ENCODE peak calls at places on chromosomes 2 and 18, in ten cellular contexts. One of them, this sample, is unnamed.

GRCh38 chr2:86480105-86480504 is 38.9 kb downstream of the KDM3A start:
- DNase-seq in OCI-LY7: no peak
- DNase-seq in spleen: no peak
- DNase-seq in stimulated activated CD4-positive, alpha-beta T cell treated with anti-CD3 and anti-CD28 coated beads, Interleukin-2, amount 100 ng/mL, for 48 hours: no peak
- DNase-seq in sigmoid colon: peak
- DNase-seq in NCI-H2227 treated with DMSO at 0.1 percent for 48 hours: no peak
- DNase-seq in stimulated activated CD8-positive, alpha-beta memory T cell treated with anti-CD3 and anti-CD28 coated beads, Interleukin-15, amount 100 ng/mL, for 1 hour: no peak
- DNase-seq in NCI-H2171: no peak
- DNase-seq in AML-193: no peak
- DNase-seq in psoas muscle: no peak
- DNase-seq in this sample: no peak

GRCh38 chr2:19607400-19607799 is 249.0 kb upstream of the OSR1 start:
- DNase-seq in OCI-LY7: no peak
- DNase-seq in stimulated activated CD8-positive, alpha-beta memory T cell treated with anti-CD3 and anti-CD28 coated beads, Interleukin-15, amount 100 ng/mL, for 1 hour: no peak
- DNase-seq in NCI-H2227 treated with DMSO at 0.1 percent for 48 hours: no peak
- DNase-seq in NCI-H2171: no peak
- DNase-seq in sigmoid colon: no peak
- DNase-seq in spleen: no peak
- DNase-seq in stimulated activated CD4-positive, alpha-beta T cell treated with anti-CD3 and anti-CD28 coated beads, Interleukin-2, amount 100 ng/mL, for 48 hours: no peak
- DNase-seq in psoas muscle: no peak
- DNase-seq in AML-193: no peak
- DNase-seq in this sample: no peak

GRCh38 chr2:238099709-238100048 is 461 bp upstream of the ESPNL start:
- DNase-seq in NCI-H2227 treated with DMSO at 0.1 percent for 48 hours: no peak
- DNase-seq in stimulated activated CD4-positive, alpha-beta T cell treated with anti-CD3 and anti-CD28 coated beads, Interleukin-2, amount 100 ng/mL, for 48 hours: no peak
- DNase-seq in AML-193: no peak
- DNase-seq in stimulated activated CD8-positive, alpha-beta memory T cell treated with anti-CD3 and anti-CD28 coated beads, Interleukin-15, amount 100 ng/mL, for 1 hour: no peak
- DNase-seq in NCI-H2171: no peak
- DNase-seq in sigmoid colon: peak
- DNase-seq in spleen: no peak
- DNase-seq in psoas muscle: peak
- DNase-seq in OCI-LY7: no peak
- DNase-seq in this sample: no peak

GRCh38 chr2:31813016-31813415 is 197.8 kb downstream of the MEMO1 start:
- DNase-seq in AML-193: no peak
- DNase-seq in OCI-LY7: no peak
- DNase-seq in spleen: no peak
- DNase-seq in NCI-H2227 treated with DMSO at 0.1 percent for 48 hours: no peak
- DNase-seq in NCI-H2171: no peak
- DNase-seq in psoas muscle: no peak
- DNase-seq in stimulated activated CD8-positive, alpha-beta memory T cell treated with anti-CD3 and anti-CD28 coated beads, Interleukin-15, amount 100 ng/mL, for 1 hour: no peak
- DNase-seq in sigmoid colon: no peak
- DNase-seq in stimulated activated CD4-positive, alpha-beta T cell treated with anti-CD3 and anti-CD28 coated beads, Interleukin-2, amount 100 ng/mL, for 48 hours: no peak
- DNase-seq in this sample: no peak

GRCh38 chr2:176099159-176099736 is 347 bp upstream of the HOXD12 start:
- DNase-seq in NCI-H2171: no peak
- DNase-seq in stimulated activated CD4-positive, alpha-beta T cell treated with anti-CD3 and anti-CD28 coated beads, Interleukin-2, amount 100 ng/mL, for 48 hours: no peak
- DNase-seq in OCI-LY7: no peak
- DNase-seq in stimulated activated CD8-positive, alpha-beta memory T cell treated with anti-CD3 and anti-CD28 coated beads, Interleukin-15, amount 100 ng/mL, for 1 hour: no peak
- DNase-seq in AML-193: no peak
- DNase-seq in sigmoid colon: peak
- DNase-seq in NCI-H2227 treated with DMSO at 0.1 percent for 48 hours: no peak
- DNase-seq in psoas muscle: no peak
- DNase-seq in spleen: no peak
- DNase-seq in this sample: no peak

GRCh38 chr18:48815182-48815520 is 135.6 kb downstream of the SMAD7 start:
- DNase-seq in stimulated activated CD8-positive, alpha-beta memory T cell treated with anti-CD3 and anti-CD28 coated beads, Interleukin-15, amount 100 ng/mL, for 1 hour: no peak
- DNase-seq in AML-193: no peak
- DNase-seq in psoas muscle: peak
- DNase-seq in NCI-H2171: no peak
- DNase-seq in stimulated activated CD4-positive, alpha-beta T cell treated with anti-CD3 and anti-CD28 coated beads, Interleukin-2, amount 100 ng/mL, for 48 hours: no peak
- DNase-seq in spleen: no peak
- DNase-seq in sigmoid colon: no peak
- DNase-seq in OCI-LY7: no peak
- DNase-seq in NCI-H2227 treated with DMSO at 0.1 percent for 48 hours: no peak
- DNase-seq in this sample: no peak

GRCh38 chr2:153404792-153405191 is 73.8 kb downstream of the RPRM start:
- DNase-seq in psoas muscle: no peak
- DNase-seq in stimulated activated CD8-positive, alpha-beta memory T cell treated with anti-CD3 and anti-CD28 coated beads, Interleukin-15, amount 100 ng/mL, for 1 hour: no peak
- DNase-seq in stimulated activated CD4-positive, alpha-beta T cell treated with anti-CD3 and anti-CD28 coated beads, Interleukin-2, amount 100 ng/mL, for 48 hours: no peak
- DNase-seq in AML-193: no peak
- DNase-seq in OCI-LY7: no peak
- DNase-seq in spleen: no peak
- DNase-seq in sigmoid colon: no peak
- DNase-seq in NCI-H2227 treated with DMSO at 0.1 percent for 48 hours: peak
- DNase-seq in NCI-H2171: no peak
- DNase-seq in this sample: no peak

GRCh38 chr2:234447963-234448362 is 48.9 kb downstream of the ARL4C start:
- DNase-seq in psoas muscle: no peak
- DNase-seq in NCI-H2171: no peak
- DNase-seq in stimulated activated CD8-positive, alpha-beta memory T cell treated with anti-CD3 and anti-CD28 coated beads, Interleukin-15, amount 100 ng/mL, for 1 hour: no peak
- DNase-seq in NCI-H2227 treated with DMSO at 0.1 percent for 48 hours: no peak
- DNase-seq in sigmoid colon: no peak
- DNase-seq in spleen: no peak
- DNase-seq in OCI-LY7: no peak
- DNase-seq in stimulated activated CD4-positive, alpha-beta T cell treated with anti-CD3 and anti-CD28 coated beads, Interleukin-2, amount 100 ng/mL, for 48 hours: no peak
- DNase-seq in AML-193: no peak
- DNase-seq in this sample: no peak

GRCh38 chr18:45456076-45457066 is 158.9 kb upstream of the SLC14A2 start:
- DNase-seq in sigmoid colon: no peak
- DNase-seq in AML-193: peak
- DNase-seq in spleen: no peak
- DNase-seq in stimulated activated CD4-positive, alpha-beta T cell treated with anti-CD3 and anti-CD28 coated beads, Interleukin-2, amount 100 ng/mL, for 48 hours: no peak
- DNase-seq in psoas muscle: peak
- DNase-seq in OCI-LY7: peak
- DNase-seq in NCI-H2227 treated with DMSO at 0.1 percent for 48 hours: peak
- DNase-seq in stimulated activated CD8-positive, alpha-beta memory T cell treated with anti-CD3 and anti-CD28 coated beads, Interleukin-15, amount 100 ng/mL, for 1 hour: no peak
- DNase-seq in NCI-H2171: peak
- DNase-seq in this sample: peak

GRCh38 chr2:171741189-171741588 is 53.9 kb downstream of the DYNC1I2 start:
- DNase-seq in NCI-H2227 treated with DMSO at 0.1 percent for 48 hours: no peak
- DNase-seq in OCI-LY7: peak
- DNase-seq in spleen: no peak
- DNase-seq in stimulated activated CD8-positive, alpha-beta memory T cell treated with anti-CD3 and anti-CD28 coated beads, Interleukin-15, amount 100 ng/mL, for 1 hour: no peak
- DNase-seq in stimulated activated CD4-positive, alpha-beta T cell treated with anti-CD3 and anti-CD28 coated beads, Interleukin-2, amount 100 ng/mL, for 48 hours: no peak
- DNase-seq in psoas muscle: no peak
- DNase-seq in sigmoid colon: no peak
- DNase-seq in AML-193: no peak
- DNase-seq in NCI-H2171: no peak
- DNase-seq in this sample: no peak

GRCh38 chr2:41900299-41900698 is 147.5 kb upstream of the PKDCC start:
- DNase-seq in stimulated activated CD8-positive, alpha-beta memory T cell treated with anti-CD3 and anti-CD28 coated beads, Interleukin-15, amount 100 ng/mL, for 1 hour: no peak
- DNase-seq in AML-193: no peak
- DNase-seq in sigmoid colon: no peak
- DNase-seq in stimulated activated CD4-positive, alpha-beta T cell treated with anti-CD3 and anti-CD28 coated beads, Interleukin-2, amount 100 ng/mL, for 48 hours: no peak
- DNase-seq in psoas muscle: no peak
- DNase-seq in spleen: no peak
- DNase-seq in NCI-H2171: no peak
- DNase-seq in OCI-LY7: no peak
- DNase-seq in NCI-H2227 treated with DMSO at 0.1 percent for 48 hours: no peak
- DNase-seq in this sample: no peak

GRCh38 chr2:27857417-27858172 is 32.6 kb downstream of the RBKS start:
- DNase-seq in sigmoid colon: no peak
- DNase-seq in AML-193: no peak
- DNase-seq in stimulated activated CD4-positive, alpha-beta T cell treated with anti-CD3 and anti-CD28 coated beads, Interleukin-2, amount 100 ng/mL, for 48 hours: no peak
- DNase-seq in NCI-H2227 treated with DMSO at 0.1 percent for 48 hours: peak
- DNase-seq in spleen: no peak
- DNase-seq in OCI-LY7: no peak
- DNase-seq in psoas muscle: no peak
- DNase-seq in stimulated activated CD8-positive, alpha-beta memory T cell treated with anti-CD3 and anti-CD28 coated beads, Interleukin-15, amount 100 ng/mL, for 1 hour: no peak
- DNase-seq in NCI-H2171: no peak
- DNase-seq in this sample: no peak

GRCh38 chr2:235707411-235708096 is 213.7 kb downstream of the AGAP1 start:
- DNase-seq in spleen: no peak
- DNase-seq in NCI-H2227 treated with DMSO at 0.1 percent for 48 hours: no peak
- DNase-seq in NCI-H2171: no peak
- DNase-seq in sigmoid colon: peak
- DNase-seq in OCI-LY7: no peak
- DNase-seq in AML-193: no peak
- DNase-seq in stimulated activated CD4-positive, alpha-beta T cell treated with anti-CD3 and anti-CD28 coated beads, Interleukin-2, amount 100 ng/mL, for 48 hours: no peak
- DNase-seq in stimulated activated CD8-positive, alpha-beta memory T cell treated with anti-CD3 and anti-CD28 coated beads, Interleukin-15, amount 100 ng/mL, for 1 hour: no peak
- DNase-seq in psoas muscle: no peak
- DNase-seq in this sample: no peak

GRCh38 chr18:62523631-62524442 is 1.0 kb downstream of the ZCCHC2 start:
- DNase-seq in OCI-LY7: peak
- DNase-seq in spleen: peak
- DNase-seq in AML-193: no peak
- DNase-seq in psoas muscle: peak
- DNase-seq in stimulated activated CD4-positive, alpha-beta T cell treated with anti-CD3 and anti-CD28 coated beads, Interleukin-2, amount 100 ng/mL, for 48 hours: peak
- DNase-seq in NCI-H2171: peak
- DNase-seq in stimulated activated CD8-positive, alpha-beta memory T cell treated with anti-CD3 and anti-CD28 coated beads, Interleukin-15, amount 100 ng/mL, for 1 hour: no peak
- DNase-seq in sigmoid colon: peak
- DNase-seq in NCI-H2227 treated with DMSO at 0.1 percent for 48 hours: peak
- DNase-seq in this sample: no peak

GRCh38 chr2:29443086-29443485 is 327.9 kb downstream of the CLIP4 start:
- DNase-seq in stimulated activated CD8-positive, alpha-beta memory T cell treated with anti-CD3 and anti-CD28 coated beads, Interleukin-15, amount 100 ng/mL, for 1 hour: no peak
- DNase-seq in sigmoid colon: no peak
- DNase-seq in spleen: no peak
- DNase-seq in stimulated activated CD4-positive, alpha-beta T cell treated with anti-CD3 and anti-CD28 coated beads, Interleukin-2, amount 100 ng/mL, for 48 hours: no peak
- DNase-seq in OCI-LY7: no peak
- DNase-seq in AML-193: no peak
- DNase-seq in NCI-H2171: peak
- DNase-seq in psoas muscle: no peak
- DNase-seq in NCI-H2227 treated with DMSO at 0.1 percent for 48 hours: peak
- DNase-seq in this sample: no peak

GRCh38 chr2:143158098-143158497 is 28.9 kb downstream of the ARHGAP15 start:
- DNase-seq in stimulated activated CD8-positive, alpha-beta memory T cell treated with anti-CD3 and anti-CD28 coated beads, Interleukin-15, amount 100 ng/mL, for 1 hour: no peak
- DNase-seq in NCI-H2171: no peak
- DNase-seq in OCI-LY7: no peak
- DNase-seq in sigmoid colon: no peak
- DNase-seq in psoas muscle: no peak
- DNase-seq in stimulated activated CD4-positive, alpha-beta T cell treated with anti-CD3 and anti-CD28 coated beads, Interleukin-2, amount 100 ng/mL, for 48 hours: no peak
- DNase-seq in AML-193: no peak
- DNase-seq in NCI-H2227 treated with DMSO at 0.1 percent for 48 hours: no peak
- DNase-seq in spleen: no peak
- DNase-seq in this sample: no peak

GRCh38 chr18:8709248-8710059 is 4.1 kb downstream of the MTCL1 start:
- DNase-seq in sigmoid colon: no peak
- DNase-seq in psoas muscle: no peak
- DNase-seq in spleen: no peak
- DNase-seq in NCI-H2227 treated with DMSO at 0.1 percent for 48 hours: no peak
- DNase-seq in OCI-LY7: no peak
- DNase-seq in stimulated activated CD8-positive, alpha-beta memory T cell treated with anti-CD3 and anti-CD28 coated beads, Interleukin-15, amount 100 ng/mL, for 1 hour: no peak
- DNase-seq in AML-193: no peak
- DNase-seq in NCI-H2171: no peak
- DNase-seq in stimulated activated CD4-positive, alpha-beta T cell treated with anti-CD3 and anti-CD28 coated beads, Interleukin-2, amount 100 ng/mL, for 48 hours: no peak
- DNase-seq in this sample: no peak

GRCh38 chr2:16568998-16569397 is 96.6 kb downstream of the CYRIA start:
- DNase-seq in OCI-LY7: no peak
- DNase-seq in stimulated activated CD4-positive, alpha-beta T cell treated with anti-CD3 and anti-CD28 coated beads, Interleukin-2, amount 100 ng/mL, for 48 hours: no peak
- DNase-seq in sigmoid colon: no peak
- DNase-seq in psoas muscle: no peak
- DNase-seq in NCI-H2171: no peak
- DNase-seq in AML-193: no peak
- DNase-seq in NCI-H2227 treated with DMSO at 0.1 percent for 48 hours: no peak
- DNase-seq in stimulated activated CD8-positive, alpha-beta memory T cell treated with anti-CD3 and anti-CD28 coated beads, Interleukin-15, amount 100 ng/mL, for 1 hour: no peak
- DNase-seq in spleen: no peak
- DNase-seq in this sample: no peak

GRCh38 chr2:225270861-225271260 is 128.6 kb upstream of the NYAP2 start:
- DNase-seq in stimulated activated CD4-positive, alpha-beta T cell treated with anti-CD3 and anti-CD28 coated beads, Interleukin-2, amount 100 ng/mL, for 48 hours: no peak
- DNase-seq in OCI-LY7: peak
- DNase-seq in NCI-H2227 treated with DMSO at 0.1 percent for 48 hours: peak
- DNase-seq in stimulated activated CD8-positive, alpha-beta memory T cell treated with anti-CD3 and anti-CD28 coated beads, Interleukin-15, amount 100 ng/mL, for 1 hour: no peak
- DNase-seq in psoas muscle: no peak
- DNase-seq in NCI-H2171: peak
- DNase-seq in AML-193: peak
- DNase-seq in spleen: no peak
- DNase-seq in sigmoid colon: no peak
- DNase-seq in this sample: no peak

GRCh38 chr2:7190587-7191320 is 273.5 kb downstream of the RNF144A start:
- DNase-seq in OCI-LY7: no peak
- DNase-seq in NCI-H2171: no peak
- DNase-seq in spleen: no peak
- DNase-seq in psoas muscle: no peak
- DNase-seq in NCI-H2227 treated with DMSO at 0.1 percent for 48 hours: no peak
- DNase-seq in stimulated activated CD4-positive, alpha-beta T cell treated with anti-CD3 and anti-CD28 coated beads, Interleukin-2, amount 100 ng/mL, for 48 hours: no peak
- DNase-seq in sigmoid colon: no peak
- DNase-seq in stimulated activated CD8-positive, alpha-beta memory T cell treated with anti-CD3 and anti-CD28 coated beads, Interleukin-15, amount 100 ng/mL, for 1 hour: no peak
- DNase-seq in AML-193: no peak
- DNase-seq in this sample: no peak

GRCh38 chr2:152054593-152054992 is 44.3 kb downstream of the CACNB4 start:
- DNase-seq in stimulated activated CD8-positive, alpha-beta memory T cell treated with anti-CD3 and anti-CD28 coated beads, Interleukin-15, amount 100 ng/mL, for 1 hour: no peak
- DNase-seq in psoas muscle: no peak
- DNase-seq in OCI-LY7: no peak
- DNase-seq in NCI-H2227 treated with DMSO at 0.1 percent for 48 hours: no peak
- DNase-seq in NCI-H2171: no peak
- DNase-seq in spleen: no peak
- DNase-seq in stimulated activated CD4-positive, alpha-beta T cell treated with anti-CD3 and anti-CD28 coated beads, Interleukin-2, amount 100 ng/mL, for 48 hours: no peak
- DNase-seq in AML-193: peak
- DNase-seq in sigmoid colon: no peak
- DNase-seq in this sample: no peak

GRCh38 chr2:221444106-221444505 is 128.0 kb downstream of the EPHA4 start:
- DNase-seq in sigmoid colon: no peak
- DNase-seq in spleen: no peak
- DNase-seq in NCI-H2227 treated with DMSO at 0.1 percent for 48 hours: no peak
- DNase-seq in NCI-H2171: no peak
- DNase-seq in OCI-LY7: no peak
- DNase-seq in stimulated activated CD8-positive, alpha-beta memory T cell treated with anti-CD3 and anti-CD28 coated beads, Interleukin-15, amount 100 ng/mL, for 1 hour: no peak
- DNase-seq in stimulated activated CD4-positive, alpha-beta T cell treated with anti-CD3 and anti-CD28 coated beads, Interleukin-2, amount 100 ng/mL, for 48 hours: no peak
- DNase-seq in AML-193: no peak
- DNase-seq in psoas muscle: no peak
- DNase-seq in this sample: peak

This sample was measured in gastrocnemius medialis.